ENCODE peak calls at places on chromosomes 2 and 18, in seven cellular contexts. X is AG04450, S is foreskin fibroblast, A is fibroblast of mammary gland, W is nephron progenitor cell, Q is progenitor cell of endocrine pancreas, I is HCT116. R is an unnamed sample.

GRCh38 chr2:62489702-62490101 is 16.3 kb downstream of the TMEM17 start:
- DNase-seq in A (no peak), S (no peak), Q (no peak), X (no peak), W (no peak), I (no peak), R (no peak)

GRCh38 chr2:240672076-240672700 is 10.5 kb downstream of the AQP12B start:
- DNase-seq in I (no peak), S (no peak), A (no peak), W (no peak), X (no peak), Q (no peak), R (no peak)

GRCh38 chr2:202032841-202033316 is 776 bp upstream of the FZD7 start:
- DNase-seq in X (no peak), S (peak; percentile 75), I (peak; percentile 16), W (peak; percentile 81), Q (peak; percentile 63), A (peak; percentile 49), R (peak; percentile 25)

GRCh38 chr2:210458395-210458794 is 18.2 kb downstream of the LANCL1 start:
- DNase-seq in I (no peak), A (no peak), W (no peak), S (no peak), X (no peak), Q (no peak), R (no peak)

GRCh38 chr2:239939736-239940483 is 85.2 kb downstream of the NDUFA10 start:
- DNase-seq in X (no peak), I (no peak), S (no peak), A (no peak), Q (no peak), W (no peak), R (no peak)

GRCh38 chr18:60684843-60685513 is 312.4 kb upstream of the MC4R start:
- DNase-seq in S (peak; percentile 28), A (peak; percentile 45), X (no peak), I (peak; percentile 19), Q (no peak), W (no peak), R (no peak)

GRCh38 chr2:200336980-200337615 is 30.6 kb downstream of the SPATS2L start:
- DNase-seq in X (no peak), S (peak; percentile 49), I (no peak), Q (no peak), W (no peak), A (no peak), R (no peak)

GRCh38 chr2:126792993-126793392 is 105.7 kb upstream of the TEX51 start:
- DNase-seq in A (no peak), X (no peak), I (no peak), W (no peak), S (no peak), Q (no peak), R (no peak)

GRCh38 chr2:88590998-88591613 is 36.2 kb downstream of the EIF2AK3 start:
- DNase-seq in W (peak; percentile 32), Q (peak; percentile 16), X (peak; percentile 37), I (peak; percentile 41), S (peak; percentile 80), A (peak; percentile 73), R (no peak)

GRCh38 chr2:132798334-132798733 is 128.3 kb upstream of the LYPD1 start:
- DNase-seq in W (no peak), S (no peak), Q (no peak), I (no peak), X (no peak), A (no peak), R (no peak)

GRCh38 chr2:175400975-175401374 is 219.5 kb upstream of the ATP5MC3 start:
- DNase-seq in S (no peak), Q (no peak), X (no peak), I (no peak), A (no peak), W (no peak), R (no peak)

GRCh38 chr2:149594411-149594810 is 6.8 kb upstream of the MMADHC start:
- DNase-seq in A (no peak), Q (no peak), X (no peak), I (no peak), W (no peak), S (no peak), R (no peak)

GRCh38 chr18:3383381-3383915 is 66.5 kb upstream of the TGIF1 start:
- DNase-seq in Q (no peak), X (no peak), W (no peak), S (no peak), A (no peak), I (no peak), R (no peak)

GRCh38 chr2:20205915-20206524 is 18.9 kb downstream of the SDC1 start:
- DNase-seq in X (no peak), A (no peak), I (no peak), Q (no peak), S (no peak), W (no peak), R (no peak)
- TF ChIP-seq CTCF in X (no peak), A (no peak), I (no peak), Q (no peak), S (no peak), W (no peak), R (no peak)

DNA sequence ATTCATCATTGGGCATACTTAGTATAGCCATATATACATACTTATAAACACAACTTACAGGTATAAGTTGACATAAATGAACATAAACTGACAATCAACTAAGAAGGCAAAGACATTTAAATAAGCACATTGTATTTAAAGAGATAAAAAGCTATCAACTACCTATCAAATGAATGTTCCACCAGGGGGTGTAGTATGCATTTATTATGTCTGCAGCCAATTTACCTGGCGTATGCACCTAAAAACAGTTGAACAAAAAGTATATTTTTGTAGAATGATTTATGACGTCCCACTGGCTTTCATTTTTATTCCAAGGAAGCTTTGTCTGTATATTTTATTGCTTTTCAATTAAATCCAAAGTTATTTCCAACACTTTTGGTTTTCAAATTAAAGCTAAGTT is 323.5 kb downstream of the AFF3 start:
- DNase-seq in I (peak; percentile 12), W (no peak), Q (no peak), S (peak; percentile 21), X (no peak), A (peak; percentile 49), R (no peak)
- TF ChIP-seq CTCF in I (peak; percentile 19), W (no peak), Q (peak; percentile 29), S (no peak), X (peak; percentile 32), A (peak; percentile 35), R (no peak)

DNA sequence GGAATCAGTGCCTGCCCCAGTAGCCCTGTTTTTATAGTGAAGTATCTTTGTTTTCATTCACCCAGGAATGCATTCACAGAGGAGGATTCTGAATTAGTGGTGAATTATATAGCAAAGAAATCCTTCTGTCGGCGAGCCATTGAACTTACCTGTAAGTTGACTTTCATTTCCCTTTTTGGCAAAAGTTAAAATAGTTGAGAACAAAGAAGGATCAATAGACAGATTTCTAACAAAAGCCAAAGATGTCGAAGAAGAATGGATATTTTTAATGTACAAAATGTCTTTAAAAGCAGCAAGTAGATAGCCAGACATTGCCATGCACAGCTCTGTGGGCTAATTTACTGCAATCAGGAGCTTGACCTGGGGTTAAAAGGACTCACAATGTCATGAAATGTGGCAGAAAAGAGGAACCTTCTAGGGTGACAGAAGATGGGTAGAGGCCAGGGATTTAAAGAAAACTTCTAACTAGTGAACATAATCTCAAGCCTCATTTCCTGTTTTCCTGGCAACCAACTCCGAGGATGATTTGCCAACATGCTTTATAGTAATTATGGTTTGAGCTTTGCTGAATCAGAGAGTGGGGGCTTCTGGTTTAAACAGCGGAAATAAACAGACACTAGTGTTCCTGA is 53.8 kb upstream of the TMEM87B start:
- DNase-seq in Q (no peak), S (no peak), I (no peak), X (no peak), A (peak; percentile 31), W (no peak), R (no peak)
- TF ChIP-seq CTCF in Q (no peak), S (no peak), I (no peak), X (no peak), A (no peak), W (no peak), R (no peak)

DNA sequence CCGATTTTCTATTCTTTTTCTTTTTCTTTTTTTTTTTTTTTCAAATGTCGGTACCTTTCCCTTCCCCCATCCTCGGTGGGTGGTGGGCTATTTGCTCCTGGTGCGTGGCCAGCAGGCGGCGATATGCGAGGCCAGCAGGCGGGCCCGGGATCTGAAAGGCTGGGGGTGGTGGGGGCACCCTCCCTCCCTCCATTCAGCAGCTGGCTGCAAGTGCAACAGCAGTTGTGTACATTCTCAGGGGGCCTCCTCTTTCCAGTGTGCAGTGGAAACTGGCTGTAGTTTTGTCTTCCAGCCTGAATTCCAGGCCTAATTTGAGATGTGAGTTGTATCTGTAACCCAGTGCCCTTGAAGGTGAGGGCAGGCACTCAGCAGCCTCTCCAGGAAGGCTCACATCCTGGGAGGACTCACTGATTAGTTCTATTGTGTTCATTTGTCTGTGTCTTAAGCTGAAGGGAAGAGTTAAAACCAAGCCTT is 3.1 kb downstream of the MYCN start:
- DNase-seq in W (peak; percentile 80), X (no peak), S (no peak), A (no peak), Q (peak; percentile 78), I (no peak), R (no peak)
- TF ChIP-seq CTCF in W (peak; percentile 82), X (no peak), S (no peak), A (no peak), Q (peak; percentile 93), I (peak; percentile 47), R (no peak)

GRCh38 chr18:12328179-12328823 is 20.3 kb downstream of the TUBB6 start:
- DNase-seq in Q (no peak), I (no peak), S (no peak), A (no peak), X (no peak), W (no peak), R (no peak)
- TF ChIP-seq CTCF in Q (no peak), I (no peak), S (no peak), A (no peak), X (no peak), W (peak; percentile 33), R (peak; percentile 11)

DNA sequence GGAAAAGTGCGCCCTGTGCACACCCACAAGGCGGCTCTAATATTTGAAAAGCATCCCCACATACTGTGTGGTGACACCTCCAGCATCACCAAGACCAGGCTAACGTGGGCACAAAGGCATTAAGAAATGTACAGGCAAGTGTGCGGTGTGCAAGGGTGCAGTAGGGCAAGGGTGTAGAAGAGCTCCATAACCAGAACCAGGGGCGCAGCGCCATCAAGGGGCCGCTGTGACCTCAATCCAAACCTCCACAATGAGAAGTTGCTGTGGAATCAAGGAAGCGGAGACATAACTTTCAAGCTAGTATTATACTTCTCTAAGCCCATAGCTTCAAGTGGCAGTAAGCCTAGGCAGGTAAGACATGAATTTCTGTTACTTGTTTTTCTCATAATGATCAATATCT is 13.0 kb downstream of the L3MBTL4 start:
- DNase-seq in A (no peak), Q (no peak), I (no peak), S (no peak), X (no peak), W (peak; percentile 54), R (no peak)
- TF ChIP-seq CTCF in A (no peak), Q (peak; percentile 58), I (no peak), S (no peak), X (peak; percentile 2), W (peak; percentile 55), R (no peak)

GRCh38 chr2:119873350-119874013 is 113.8 kb downstream of the PTPN4 start:
- DNase-seq in Q (no peak), W (no peak), X (no peak), I (no peak), S (no peak), A (peak; percentile 45), R (no peak)

DNA sequence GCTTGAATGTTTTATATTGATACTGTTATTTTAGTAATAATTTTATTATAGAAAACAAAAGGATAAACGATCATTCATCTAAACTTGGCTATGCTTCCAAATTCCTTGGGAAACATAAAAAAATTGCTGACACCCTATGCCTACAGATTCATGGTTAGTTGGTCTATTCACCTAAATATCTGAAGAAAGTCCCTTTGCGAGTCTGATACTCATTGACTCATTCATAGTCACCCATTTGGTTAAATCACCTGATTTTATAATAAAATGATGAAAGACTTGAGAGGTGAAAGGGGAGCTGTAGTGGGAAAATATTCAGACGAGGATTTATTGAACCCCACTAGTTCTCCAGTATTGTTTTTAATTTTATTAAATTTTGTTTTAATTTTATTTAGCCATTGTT is 112.0 kb downstream of the PTPN4 start:
- DNase-seq in Q (no peak), W (no peak), A (no peak), S (no peak), I (no peak), X (no peak), R (no peak)
- TF ChIP-seq CTCF in Q (no peak), W (no peak), A (no peak), S (no peak), I (no peak), X (no peak), R (no peak)

R was measured in natural killer cell.